ENCODE peak calls at places on chromosome 12, in eight cellular contexts. One of them, this sample, is unnamed.
A peak's percentile ranks its signal among the peaks of the same experiment; 100 is the strongest.

GRCh38 chr12:19316420-19316819 is 122.9 kb upstream of the AEBP2 start:
- DNase-seq in tibial artery: no peak
- DNase-seq in aorta: no peak
- DNase-seq in uterus: no peak
- DNase-seq in H7: no peak
- DNase-seq in NCI-H2029: no peak
- DNase-seq in neuronal stem cell: no peak
- DNase-seq in pancreas: no peak
- DNase-seq in this sample: no peak

GRCh38 chr12:47556631-47557030 is 149.2 kb downstream of the RPAP3 start:
- DNase-seq in tibial artery: no peak
- DNase-seq in aorta: no peak
- DNase-seq in uterus: no peak
- DNase-seq in H7: no peak
- DNase-seq in NCI-H2029: no peak
- DNase-seq in neuronal stem cell: no peak
- DNase-seq in pancreas: no peak
- DNase-seq in this sample: no peak

GRCh38 chr12:75722714-75723200 is 211.3 kb upstream of the KRR1 start:
- DNase-seq in tibial artery: peak; percentile 77
- DNase-seq in aorta: peak; percentile 54
- DNase-seq in uterus: peak; percentile 74
- DNase-seq in H7: no peak
- DNase-seq in NCI-H2029: peak; percentile 72
- DNase-seq in neuronal stem cell: no peak
- DNase-seq in pancreas: no peak
- DNase-seq in this sample: peak; percentile 15

GRCh38 chr12:111160350-111161142 is 208.3 kb downstream of the PHETA1 start:
- DNase-seq in tibial artery: no peak
- DNase-seq in aorta: no peak
- DNase-seq in uterus: no peak
- DNase-seq in H7: peak; percentile 56
- DNase-seq in NCI-H2029: no peak
- DNase-seq in neuronal stem cell: no peak
- DNase-seq in pancreas: no peak
- DNase-seq in this sample: no peak

GRCh38 chr12:102421801-102422583 is 58.4 kb downstream of the IGF1 start:
- DNase-seq in tibial artery: no peak
- DNase-seq in aorta: no peak
- DNase-seq in uterus: no peak
- DNase-seq in H7: no peak
- DNase-seq in NCI-H2029: no peak
- DNase-seq in neuronal stem cell: no peak
- DNase-seq in pancreas: no peak
- DNase-seq in this sample: no peak

GRCh38 chr12:119803391-119803791 is 73.7 kb downstream of the CIT start:
- DNase-seq in tibial artery: peak; percentile 22
- DNase-seq in aorta: peak; percentile 45
- DNase-seq in uterus: no peak
- DNase-seq in H7: peak; percentile 75
- DNase-seq in NCI-H2029: no peak
- DNase-seq in neuronal stem cell: peak; percentile 38
- DNase-seq in pancreas: no peak
- DNase-seq in this sample: no peak

GRCh38 chr12:62625238-62625637 is 158.6 kb downstream of the MON2 start:
- DNase-seq in tibial artery: no peak
- DNase-seq in aorta: no peak
- DNase-seq in uterus: no peak
- DNase-seq in H7: no peak
- DNase-seq in NCI-H2029: no peak
- DNase-seq in neuronal stem cell: no peak
- DNase-seq in pancreas: no peak
- DNase-seq in this sample: no peak

GRCh38 chr12:26278666-26279065 is 83.3 kb downstream of the SSPN start:
- DNase-seq in tibial artery: no peak
- DNase-seq in aorta: no peak
- DNase-seq in uterus: no peak
- DNase-seq in H7: no peak
- DNase-seq in NCI-H2029: no peak
- DNase-seq in neuronal stem cell: no peak
- DNase-seq in pancreas: no peak
- DNase-seq in this sample: no peak

GRCh38 chr12:70576341-70577282 is 60.6 kb downstream of the PTPRB start:
- DNase-seq in tibial artery: no peak
- DNase-seq in aorta: no peak
- DNase-seq in uterus: no peak
- DNase-seq in H7: peak; percentile 50
- DNase-seq in NCI-H2029: peak; percentile 69
- DNase-seq in neuronal stem cell: peak; percentile 57
- DNase-seq in pancreas: no peak
- DNase-seq in this sample: no peak

GRCh38 chr12:121038861-121039654 is at the start of gene OASL:
- DNase-seq in tibial artery: peak; percentile 23
- DNase-seq in aorta: peak; percentile 53
- DNase-seq in uterus: no peak
- DNase-seq in H7: no peak
- DNase-seq in NCI-H2029: no peak
- DNase-seq in neuronal stem cell: no peak
- DNase-seq in pancreas: no peak
- DNase-seq in this sample: no peak

GRCh38 chr12:108306506-108306905 is 32.6 kb downstream of the CMKLR1 start:
- DNase-seq in tibial artery: no peak
- DNase-seq in aorta: no peak
- DNase-seq in uterus: no peak
- DNase-seq in H7: no peak
- DNase-seq in NCI-H2029: no peak
- DNase-seq in neuronal stem cell: no peak
- DNase-seq in pancreas: no peak
- DNase-seq in this sample: no peak

GRCh38 chr12:98754095-98754494 is 109.0 kb downstream of the APAF1 start:
- DNase-seq in tibial artery: no peak
- DNase-seq in aorta: no peak
- DNase-seq in uterus: no peak
- DNase-seq in H7: no peak
- DNase-seq in NCI-H2029: no peak
- DNase-seq in neuronal stem cell: no peak
- DNase-seq in pancreas: no peak
- DNase-seq in this sample: no peak

GRCh38 chr12:19130224-19131019 is 889 bp downstream of the PLEKHA5 start:
- DNase-seq in tibial artery: peak; percentile 29
- DNase-seq in aorta: peak; percentile 60
- DNase-seq in uterus: peak; percentile 41
- DNase-seq in H7: peak; percentile 76
- DNase-seq in NCI-H2029: peak; percentile 14
- DNase-seq in neuronal stem cell: peak; percentile 33
- DNase-seq in pancreas: peak; percentile 83
- DNase-seq in this sample: peak; percentile 58

GRCh38 chr12:2076196-2076570 is 23.4 kb downstream of the CACNA1C start:
- DNase-seq in tibial artery: no peak
- DNase-seq in aorta: no peak
- DNase-seq in uterus: peak; percentile 85
- DNase-seq in H7: no peak
- DNase-seq in NCI-H2029: no peak
- DNase-seq in neuronal stem cell: no peak
- DNase-seq in pancreas: no peak
- DNase-seq in this sample: no peak

GRCh38 chr12:119227292-119227691 is 48.6 kb downstream of the HSPB8 start:
- DNase-seq in tibial artery: no peak
- DNase-seq in aorta: no peak
- DNase-seq in uterus: no peak
- DNase-seq in H7: no peak
- DNase-seq in NCI-H2029: no peak
- DNase-seq in neuronal stem cell: no peak
- DNase-seq in pancreas: no peak
- DNase-seq in this sample: no peak

GRCh38 chr12:69272511-69272910 is 33.1 kb downstream of the CPSF6 start:
- DNase-seq in tibial artery: no peak
- DNase-seq in aorta: no peak
- DNase-seq in uterus: no peak
- DNase-seq in H7: no peak
- DNase-seq in NCI-H2029: no peak
- DNase-seq in neuronal stem cell: no peak
- DNase-seq in pancreas: no peak
- DNase-seq in this sample: no peak

GRCh38 chr12:68924546-68924945 is 8.4 kb downstream of the CPM start:
- DNase-seq in tibial artery: no peak
- DNase-seq in aorta: no peak
- DNase-seq in uterus: no peak
- DNase-seq in H7: no peak
- DNase-seq in NCI-H2029: no peak
- DNase-seq in neuronal stem cell: no peak
- DNase-seq in pancreas: no peak
- DNase-seq in this sample: no peak

GRCh38 chr12:78146365-78146772 is 315.7 kb downstream of the NAV3 start:
- DNase-seq in tibial artery: no peak
- DNase-seq in aorta: no peak
- DNase-seq in uterus: no peak
- DNase-seq in H7: no peak
- DNase-seq in NCI-H2029: peak; percentile 41
- DNase-seq in neuronal stem cell: peak; percentile 17
- DNase-seq in pancreas: no peak
- DNase-seq in this sample: no peak

GRCh38 chr12:69348162-69348938 is at the start of gene LYZ:
- DNase-seq in tibial artery: no peak
- DNase-seq in aorta: no peak
- DNase-seq in uterus: no peak
- DNase-seq in H7: no peak
- DNase-seq in NCI-H2029: no peak
- DNase-seq in neuronal stem cell: no peak
- DNase-seq in pancreas: no peak
- DNase-seq in this sample: no peak

GRCh38 chr12:1607940-1608782 is 13.8 kb upstream of the FBXL14 start:
- DNase-seq in tibial artery: no peak
- DNase-seq in aorta: no peak
- DNase-seq in uterus: no peak
- DNase-seq in H7: no peak
- DNase-seq in NCI-H2029: no peak
- DNase-seq in neuronal stem cell: no peak
- DNase-seq in pancreas: no peak
- DNase-seq in this sample: no peak

GRCh38 chr12:100215209-100215608 is 14.6 kb downstream of the ACTR6 start:
- DNase-seq in tibial artery: no peak
- DNase-seq in aorta: no peak
- DNase-seq in uterus: no peak
- DNase-seq in H7: no peak
- DNase-seq in NCI-H2029: no peak
- DNase-seq in neuronal stem cell: no peak
- DNase-seq in pancreas: no peak
- DNase-seq in this sample: no peak

GRCh38 chr12:62210422-62210821 is 49.8 kb upstream of the USP15 start:
- DNase-seq in tibial artery: peak; percentile 47
- DNase-seq in aorta: no peak
- DNase-seq in uterus: no peak
- DNase-seq in H7: peak; percentile 15
- DNase-seq in NCI-H2029: no peak
- DNase-seq in neuronal stem cell: peak; percentile 12
- DNase-seq in pancreas: no peak
- DNase-seq in this sample: peak; percentile 52

GRCh38 chr12:18468521-18469075 is 207.3 kb downstream of the PIK3C2G start:
- DNase-seq in tibial artery: no peak
- DNase-seq in aorta: no peak
- DNase-seq in uterus: no peak
- DNase-seq in H7: no peak
- DNase-seq in NCI-H2029: no peak
- DNase-seq in neuronal stem cell: no peak
- DNase-seq in pancreas: no peak
- DNase-seq in this sample: no peak

GRCh38 chr12:49187184-49187583 is 1.7 kb downstream of the TUBA1A start:
- DNase-seq in tibial artery: peak; percentile 68
- DNase-seq in aorta: peak; percentile 66
- DNase-seq in uterus: peak; percentile 69
- DNase-seq in H7: no peak
- DNase-seq in NCI-H2029: peak; percentile 19
- DNase-seq in neuronal stem cell: no peak
- DNase-seq in pancreas: no peak
- DNase-seq in this sample: peak; percentile 54

GRCh38 chr12:106239951-106240335 is 7.9 kb downstream of the CKAP4 start:
- DNase-seq in tibial artery: no peak
- DNase-seq in aorta: no peak
- DNase-seq in uterus: no peak
- DNase-seq in H7: no peak
- DNase-seq in NCI-H2029: no peak
- DNase-seq in neuronal stem cell: no peak
- DNase-seq in pancreas: no peak
- DNase-seq in this sample: no peak

GRCh38 chr12:107277850-107278249 is 184.5 kb upstream of the CRY1 start:
- DNase-seq in tibial artery: no peak
- DNase-seq in aorta: no peak
- DNase-seq in uterus: no peak
- DNase-seq in H7: no peak
- DNase-seq in NCI-H2029: no peak
- DNase-seq in neuronal stem cell: no peak
- DNase-seq in pancreas: no peak
- DNase-seq in this sample: no peak

GRCh38 chr12:46177842-46178608 is 90.8 kb downstream of the SLC38A1 start:
- DNase-seq in tibial artery: no peak
- DNase-seq in aorta: no peak
- DNase-seq in uterus: no peak
- DNase-seq in H7: no peak
- DNase-seq in NCI-H2029: no peak
- DNase-seq in neuronal stem cell: no peak
- DNase-seq in pancreas: no peak
- DNase-seq in this sample: no peak

GRCh38 chr12:51823875-51824565 is 24.5 kb downstream of the FIGNL2 start:
- DNase-seq in tibial artery: no peak
- DNase-seq in aorta: no peak
- DNase-seq in uterus: no peak
- DNase-seq in H7: peak; percentile 80
- DNase-seq in NCI-H2029: peak; percentile 71
- DNase-seq in neuronal stem cell: no peak
- DNase-seq in pancreas: no peak
- DNase-seq in this sample: no peak

GRCh38 chr12:65958456-65958855 is 134.2 kb downstream of the HMGA2 start:
- DNase-seq in tibial artery: no peak
- DNase-seq in aorta: no peak
- DNase-seq in uterus: no peak
- DNase-seq in H7: no peak
- DNase-seq in NCI-H2029: no peak
- DNase-seq in neuronal stem cell: no peak
- DNase-seq in pancreas: no peak
- DNase-seq in this sample: no peak

GRCh38 chr12:105783983-105784947 is 354.5 kb downstream of the NUAK1 start:
- DNase-seq in tibial artery: no peak
- DNase-seq in aorta: no peak
- DNase-seq in uterus: no peak
- DNase-seq in H7: no peak
- DNase-seq in NCI-H2029: no peak
- DNase-seq in neuronal stem cell: no peak
- DNase-seq in pancreas: no peak
- DNase-seq in this sample: no peak

GRCh38 chr12:49043856-49044258 is 16.7 kb downstream of the KMT2D start:
- DNase-seq in tibial artery: no peak
- DNase-seq in aorta: peak; percentile 82
- DNase-seq in uterus: no peak
- DNase-seq in H7: peak; percentile 95
- DNase-seq in NCI-H2029: peak; percentile 21
- DNase-seq in neuronal stem cell: peak; percentile 44
- DNase-seq in pancreas: no peak
- DNase-seq in this sample: peak; percentile 89

GRCh38 chr12:57091633-57092528 is 3.0 kb downstream of the NAB2 start:
- DNase-seq in tibial artery: no peak
- DNase-seq in aorta: no peak
- DNase-seq in uterus: no peak
- DNase-seq in H7: peak; percentile 24
- DNase-seq in NCI-H2029: no peak
- DNase-seq in neuronal stem cell: no peak
- DNase-seq in pancreas: peak; percentile 55
- DNase-seq in this sample: no peak

GRCh38 chr12:6193853-6194815 is 6.1 kb upstream of the CD9 start:
- DNase-seq in tibial artery: no peak
- DNase-seq in aorta: peak; percentile 49
- DNase-seq in uterus: no peak
- DNase-seq in H7: peak; percentile 86
- DNase-seq in NCI-H2029: no peak
- DNase-seq in neuronal stem cell: no peak
- DNase-seq in pancreas: no peak
- DNase-seq in this sample: no peak

GRCh38 chr12:64608901-64609542 is 1.3 kb upstream of the RASSF3 start:
- DNase-seq in tibial artery: no peak
- DNase-seq in aorta: no peak
- DNase-seq in uterus: peak; percentile 45
- DNase-seq in H7: peak; percentile 62
- DNase-seq in NCI-H2029: no peak
- DNase-seq in neuronal stem cell: no peak
- DNase-seq in pancreas: no peak
- DNase-seq in this sample: no peak